ENCODE peak calls at places on chromosomes 7 and 10, in five cellular contexts. Y is neuronal stem cell; E is fibroblast of mammary gland; R is CD4-positive, alpha-beta T cell; K is T-helper 2 cell. M is an unnamed sample.

GRCh38 chr10:33157108-33157507 is 177.4 kb downstream of the NRP1 start:
- DNase-seq in Y (no peak), E (peak), K (no peak), R (no peak), M (no peak)

GRCh38 chr7:6476596-6477374 is 29.0 kb upstream of the DAGLB start:
- DNase-seq in Y (no peak), R (no peak), E (no peak), K (no peak), M (no peak)

GRCh38 chr10:79378647-79379511 is 31.6 kb downstream of the PPIF start:
- DNase-seq in Y (no peak), E (no peak), K (no peak), R (no peak), M (no peak)

GRCh38 chr7:22346383-22347107 is 10.4 kb downstream of the RAPGEF5 start:
- DNase-seq in R (no peak), E (no peak), K (no peak), Y (no peak), M (no peak)

GRCh38 chr10:49388161-49388560 is 7.7 kb downstream of the DRGX start:
- DNase-seq in E (no peak), R (no peak), Y (no peak), K (no peak), M (no peak)

GRCh38 chr10:119494224-119495060 is 48.1 kb downstream of the RGS10 start:
- DNase-seq in K (no peak), E (peak), Y (no peak), R (no peak), M (no peak)

GRCh38 chr7:101953248-101953819 is 135.9 kb downstream of the CUX1 start:
- DNase-seq in R (no peak), K (no peak), E (peak), Y (no peak), M (no peak)

GRCh38 chr7:2214636-2215035 is 18.1 kb downstream of the MAD1L1 start:
- DNase-seq in K (no peak), R (no peak), Y (no peak), E (no peak), M (no peak)

GRCh38 chr10:64573625-64574325 is 1052.6 kb downstream of the REEP3 start:
- DNase-seq in R (no peak), Y (no peak), E (no peak), K (no peak), M (no peak)

GRCh38 chr7:91285966-91286365 is 21.7 kb downstream of the FZD1 start:
- DNase-seq in R (no peak), K (no peak), E (peak), Y (no peak), M (no peak)

GRCh38 chr7:96989241-96989858 is 16.0 kb upstream of the DLX6 start:
- DNase-seq in K (no peak), E (no peak), R (no peak), Y (peak), M (no peak)

GRCh38 chr10:12687996-12688395 is 313.5 kb downstream of the CCDC3 start:
- DNase-seq in K (no peak), E (no peak), Y (no peak), R (no peak), M (no peak)

GRCh38 chr10:43679509-43679908 is 30.8 kb upstream of the ZNF32 start:
- DNase-seq in Y (no peak), R (no peak), K (no peak), E (no peak), M (no peak)

GRCh38 chr10:103911021-103911459 is 6.9 kb downstream of the STN1 start:
- DNase-seq in K (no peak), Y (no peak), R (peak), E (no peak), M (no peak)

GRCh38 chr10:89373916-89374711 is 3.7 kb upstream of the IFIT1B start:
- DNase-seq in E (peak), R (no peak), K (no peak), Y (no peak), M (peak)

GRCh38 chr10:116159197-116159596 is 113.8 kb downstream of the GFRA1 start:
- DNase-seq in R (no peak), Y (no peak), K (no peak), E (no peak), M (no peak)

M was measured in SK-MEL-5.